ENCODE peak calls at places on chromosomes 13 and 19, in four cellular contexts. C is H1, Q is neuronal stem cell, J is H9. F is an unnamed sample.

GRCh38 chr13:30256713-30257432 is 50.5 kb downstream of the KATNAL1 start:
- DNase-seq in C (no peak), Q (no peak), J (no peak), F (no peak)

GRCh38 chr13:97879646-97880297 is 73.7 kb upstream of the IPO5 start:
- DNase-seq in C (no peak), Q (no peak), J (no peak), F (peak)

GRCh38 chr13:111663505-111663904 is 343.1 kb downstream of the TEX29 start:
- DNase-seq in C (no peak), Q (no peak), J (peak), F (no peak)

GRCh38 chr13:80716610-80717081 is 375.7 kb upstream of the SPRY2 start:
- DNase-seq in C (no peak), Q (no peak), J (no peak), F (no peak)

GRCh38 chr13:23654111-23655110 is 84.2 kb downstream of the TNFRSF19 start:
- DNase-seq in C (no peak), Q (no peak), J (no peak), F (peak)

GRCh38 chr13:51801631-51802099 is 2.3 kb downstream of the DHRS12 start:
- DNase-seq in C (no peak), Q (peak), J (no peak), F (no peak)

GRCh38 chr19:16019691-16020448 is 56.4 kb upstream of the TPM4 start:
- DNase-seq in C (no peak), Q (no peak), J (no peak), F (no peak)

GRCh38 chr19:14081797-14082674 is 3.5 kb downstream of the C19orf67 start:
- DNase-seq in C (no peak), Q (no peak), J (no peak), F (peak)

GRCh38 chr19:19257137-19257536 is 16.0 kb downstream of the TM6SF2 start:
- DNase-seq in C (no peak), Q (no peak), J (no peak), F (no peak)

DNA sequence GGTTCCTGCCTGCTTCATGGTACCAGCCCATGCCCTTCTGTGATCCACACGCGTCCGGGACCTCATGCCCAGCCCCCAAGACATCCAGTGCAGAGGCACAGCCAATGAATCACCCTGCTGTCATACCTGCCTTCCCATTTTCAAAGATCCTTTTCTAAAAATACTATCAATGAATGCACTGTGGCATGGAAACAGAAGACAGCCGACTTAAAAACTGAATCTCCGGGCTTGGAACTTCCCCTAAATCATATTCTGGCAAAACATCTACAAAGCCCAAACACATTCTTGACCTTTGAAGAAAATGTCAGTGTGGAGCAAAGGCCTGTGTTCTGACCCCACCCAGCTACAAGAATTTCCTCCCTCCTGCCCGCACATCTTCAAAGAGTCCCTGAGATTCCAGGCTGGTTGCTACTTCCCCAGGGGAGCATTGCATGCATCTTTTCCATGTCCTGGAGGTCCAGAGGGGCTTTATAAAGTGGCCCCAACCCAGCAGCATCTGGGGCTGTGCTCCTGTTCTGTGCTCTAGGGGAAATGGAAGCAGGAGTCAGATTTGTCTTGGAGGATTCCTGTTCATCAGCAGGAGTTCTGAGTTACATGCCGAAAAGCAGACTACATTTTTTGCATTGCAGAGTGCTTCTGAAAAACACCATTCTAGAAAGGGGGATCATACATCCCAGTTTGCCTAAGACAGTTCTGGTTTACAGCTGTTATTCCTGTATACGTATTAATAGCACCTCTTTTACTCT is 135.2 kb downstream of the USP12 start:
- DNase-seq in C (no peak), Q (no peak), J (peak), F (no peak)
- H3K9ac ChIP-seq in C (no peak), Q (no peak), J (no peak), F (no peak)

DNA sequence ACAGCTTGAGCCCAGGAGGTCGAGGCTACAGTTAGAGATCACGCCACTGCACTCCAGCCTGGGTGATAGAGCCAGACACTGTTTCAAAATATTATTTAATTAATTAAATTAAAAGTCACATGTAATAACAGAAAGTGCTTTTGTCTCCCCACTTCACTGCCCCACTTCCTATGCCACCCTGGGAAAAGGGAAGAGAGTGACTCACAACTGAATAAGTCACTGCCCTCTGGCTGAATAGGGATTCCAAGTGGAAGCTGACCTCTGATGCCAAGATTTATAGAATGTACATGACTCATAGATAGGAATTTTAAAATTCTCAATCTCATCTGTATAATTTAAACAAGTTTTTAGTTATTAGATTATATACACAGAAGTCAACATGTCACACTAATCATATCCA is 22.2 kb upstream of the ERVV-1 start:
- DNase-seq in C (no peak), Q (no peak), J (no peak), F (peak)
- H4K91ac ChIP-seq in C (no peak), Q (no peak), J (no peak), F (peak)

DNA sequence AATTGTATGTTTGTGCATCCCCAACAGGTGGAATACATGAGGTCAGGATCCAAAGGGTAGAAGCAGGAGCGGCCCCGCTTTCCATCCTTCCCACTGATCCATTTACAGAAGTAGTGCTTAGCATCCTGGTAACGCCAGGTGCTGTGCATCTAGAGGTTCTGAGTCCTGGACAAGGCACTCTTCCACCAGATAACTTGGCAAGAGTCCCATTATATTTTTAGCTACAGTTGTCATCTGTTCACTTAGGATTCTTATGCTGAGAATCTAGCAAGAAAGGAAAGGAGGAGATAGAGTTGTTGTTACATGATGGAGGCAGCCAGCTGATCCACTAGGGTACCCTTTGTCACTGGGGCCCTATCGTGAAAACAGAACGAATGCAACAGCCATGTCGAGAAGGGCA is 389.5 kb upstream of the ZNF507 start:
- DNase-seq in C (no peak), Q (no peak), J (no peak), F (no peak)
- H3K9ac ChIP-seq in C (no peak), Q (no peak), J (no peak), F (no peak)

GRCh38 chr13:33691980-33692379 is 126.0 kb upstream of the RFC3 start:
- DNase-seq in C (no peak), Q (no peak), J (no peak), F (no peak)

GRCh38 chr13:33682020-33682564 is 135.9 kb upstream of the RFC3 start:
- DNase-seq in C (no peak), Q (no peak), J (no peak), F (no peak)

GRCh38 chr13:33690321-33690720 is 127.6 kb upstream of the RFC3 start:
- DNase-seq in C (no peak), Q (no peak), J (no peak), F (no peak)

GRCh38 chr13:33683376-33683775 is 134.6 kb upstream of the RFC3 start:
- DNase-seq in C (no peak), Q (no peak), J (no peak), F (no peak)

GRCh38 chr13:33686772-33687480 is 131.0 kb upstream of the RFC3 start:
- DNase-seq in C (no peak), Q (no peak), J (no peak), F (no peak)
- H4K91ac ChIP-seq in C (no peak), Q (no peak), J (no peak), F (no peak)

DNA sequence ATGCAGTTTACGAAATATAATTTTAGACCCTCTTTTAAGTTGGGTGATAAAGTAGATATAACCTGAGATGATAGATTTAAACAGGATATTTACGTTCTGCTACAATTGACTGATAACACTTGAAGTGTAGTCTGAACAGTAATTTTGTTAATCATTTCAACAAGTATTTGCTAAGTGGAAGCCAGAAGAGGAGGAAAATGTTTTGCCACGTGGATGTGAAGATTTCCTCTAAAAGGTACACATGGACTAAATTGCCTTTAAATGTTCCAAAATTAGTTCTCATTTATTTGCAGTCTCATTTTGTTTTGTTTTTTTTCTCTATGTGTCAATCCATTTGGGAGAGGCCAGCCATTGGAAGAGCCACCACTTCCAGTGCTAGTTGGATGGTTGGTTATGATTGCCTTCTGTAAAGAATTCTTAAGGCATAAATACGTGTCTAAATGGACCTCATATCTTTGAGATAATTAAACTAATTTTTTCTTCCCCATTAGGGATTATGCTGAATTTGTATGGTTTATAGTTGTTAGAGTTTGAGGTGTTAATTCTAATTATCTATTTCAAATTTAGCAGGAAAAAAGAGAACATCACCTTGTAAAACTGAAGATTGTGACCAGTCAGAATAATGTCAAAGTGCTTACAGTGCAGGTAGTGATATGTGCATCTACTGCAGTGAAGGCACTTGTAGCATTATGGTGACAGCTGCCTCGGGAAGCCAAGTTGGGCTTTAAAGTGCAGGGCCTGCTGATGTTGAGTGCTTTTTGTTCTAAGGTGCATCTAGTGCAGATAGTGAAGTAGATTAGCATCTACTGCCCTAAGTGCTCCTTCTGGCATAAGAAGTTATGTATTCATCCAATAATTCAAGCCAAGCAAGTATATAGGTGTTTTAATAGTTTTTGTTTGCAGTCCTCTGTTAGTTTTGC is 2.8 kb downstream of the MIR17HG start:
- DNase-seq in C (no peak), Q (no peak), J (no peak), F (no peak)
- H3K9ac ChIP-seq in C (peak), Q (no peak), J (peak), F (peak)

GRCh38 chr19:4991996-4992698 is 23.2 kb downstream of the KDM4B start:
- DNase-seq in C (no peak), Q (no peak), J (no peak), F (no peak)
- H4K91ac ChIP-seq in C (no peak), Q (no peak), J (no peak), F (no peak)

F was measured in IMR-90.